ENCODE peak calls at places on chromosomes 11 and 22, in four cellular contexts. Y is body of pancreas, R is kidney tubule cell, L is retinal pigment epithelial cell. U is an unnamed sample.

GRCh38 chr22:19292262-19293230 is 1.0 kb upstream of the CLTCL1 start:
- DNase-seq in L (no peak), R (no peak), Y (peak), U (no peak)

GRCh38 chr11:126601550-126602215 is 246.2 kb downstream of the ST3GAL4 start:
- DNase-seq in R (no peak), L (no peak), Y (no peak), U (no peak)

GRCh38 chr11:112941096-112941495 is 20.1 kb upstream of the NCAM1 start:
- DNase-seq in R (no peak), Y (no peak), L (no peak), U (no peak)

GRCh38 chr11:16981651-16982194 is 32.5 kb downstream of the PLEKHA7 start:
- DNase-seq in L (peak), R (peak), Y (peak), U (no peak)

GRCh38 chr11:76857776-76858461 is 2.8 kb upstream of the ACER3 start:
- DNase-seq in L (no peak), R (no peak), Y (no peak), U (no peak)

GRCh38 chr22:50002791-50003190 is 9.8 kb downstream of the IL17REL start:
- DNase-seq in L (no peak), R (no peak), Y (no peak), U (no peak)

GRCh38 chr22:45284705-45285305 is at the start of gene UPK3A:
- DNase-seq in L (no peak), R (peak), Y (peak), U (no peak)

GRCh38 chr22:37552560-37553163 is 7.6 kb upstream of the CDC42EP1 start:
- DNase-seq in L (no peak), Y (no peak), R (peak), U (no peak)

GRCh38 chr11:8988329-8989234 is 15.2 kb downstream of the NRIP3 start:
- DNase-seq in Y (no peak), R (peak), L (no peak), U (no peak)

GRCh38 chr11:13317293-13318080 is 39.9 kb downstream of the BMAL1 start:
- DNase-seq in L (no peak), Y (no peak), R (no peak), U (no peak)

GRCh38 chr11:47607380-47607779 is 13.2 kb upstream of the C1QTNF4 start:
- DNase-seq in R (peak), Y (no peak), L (no peak), U (no peak)

GRCh38 chr22:44734801-44735517 is 17.4 kb upstream of the ARHGAP8 start:
- DNase-seq in L (no peak), R (no peak), Y (no peak), U (no peak)

GRCh38 chr11:12770435-12770834 is 96.2 kb downstream of the TEAD1 start:
- DNase-seq in R (no peak), Y (no peak), L (no peak), U (no peak)

GRCh38 chr22:38872172-38872830 is at the start of gene CBX6:
- DNase-seq in L (peak), R (peak), Y (peak), U (peak)

U was measured in GM19239.